ENCODE peak calls at places on chromosomes 2 and 18, in five cellular contexts. G is stimulated activated CD4-positive, alpha-beta T cell treated with anti-CD3 and anti-CD28 coated beads, Interleukin-1b, Interleukin-23, amount 100 ng/mL, for 4 hours; W is AG10803; Q is ELR; I is COR-L47. P is an unnamed sample.

GRCh38 chr2:128490321-128490720 is 171.7 kb upstream of the HS6ST1 start:
- DNase-seq in G (no peak), W (no peak), Q (no peak), I (no peak), P (peak)

GRCh38 chr18:27685807-27686412 is 491.0 kb downstream of the CDH2 start:
- DNase-seq in G (no peak), W (peak), Q (peak), I (peak), P (peak)

GRCh38 chr18:61681065-61681464 is 211.7 kb downstream of the RNF152 start:
- DNase-seq in G (no peak), W (no peak), Q (no peak), I (no peak), P (no peak)

GRCh38 chr2:126614529-126615279 is 41.3 kb upstream of the GYPC start:
- DNase-seq in G (no peak), W (peak), Q (peak), I (no peak), P (no peak)

GRCh38 chr18:13375302-13376255 is 157.0 kb downstream of the LDLRAD4 start:
- DNase-seq in G (peak), W (peak), Q (peak), I (peak), P (peak)

GRCh38 chr2:65374999-65375398 is 57.4 kb downstream of the SPRED2 start:
- DNase-seq in G (no peak), W (no peak), Q (no peak), I (no peak), P (no peak)

GRCh38 chr2:66573412-66573811 is 138.5 kb downstream of the MEIS1 start:
- DNase-seq in G (no peak), W (no peak), Q (no peak), I (peak), P (no peak)

GRCh38 chr18:67359868-67360838 is 156.4 kb downstream of the DSEL start:
- DNase-seq in G (peak), W (peak), Q (peak), I (no peak), P (peak)

GRCh38 chr18:48800479-48800876 is 150.3 kb downstream of the SMAD7 start:
- DNase-seq in G (no peak), W (no peak), Q (no peak), I (no peak), P (peak)

GRCh38 chr2:4354678-4355077 is 651.3 kb downstream of the DCDC2C start:
- DNase-seq in G (no peak), W (no peak), Q (no peak), I (no peak), P (no peak)

GRCh38 chr2:107932986-107933385 is 53.3 kb upstream of the SLC5A7 start:
- DNase-seq in G (no peak), W (peak), Q (peak), I (peak), P (no peak)

GRCh38 chr18:57859314-57859713 is 56.2 kb upstream of the ATP8B1 start:
- DNase-seq in G (no peak), W (no peak), Q (peak), I (peak), P (no peak)

GRCh38 chr2:182463760-182464159 is 36.9 kb upstream of the PDE1A start:
- DNase-seq in G (no peak), W (no peak), Q (no peak), I (no peak), P (peak)

GRCh38 chr2:86480105-86480504 is 38.9 kb downstream of the KDM3A start:
- DNase-seq in G (no peak), W (peak), Q (no peak), I (no peak), P (no peak)

GRCh38 chr18:13414542-13414941 is 196.0 kb downstream of the LDLRAD4 start:
- DNase-seq in G (no peak), W (no peak), Q (no peak), I (peak), P (peak)

GRCh38 chr2:42133771-42134195 is 35.4 kb upstream of the EML4 start:
- DNase-seq in G (no peak), W (no peak), Q (no peak), I (no peak), P (no peak)

GRCh38 chr2:30747206-30747605 is 60.0 kb downstream of the CAPN13 start:
- DNase-seq in G (no peak), W (no peak), Q (no peak), I (no peak), P (peak)

GRCh38 chr2:231673348-231673770 is 35.0 kb upstream of the PTMA start:
- DNase-seq in G (no peak), W (peak), Q (peak), I (peak), P (peak)

GRCh38 chr2:217077841-217078407 is 218.1 kb upstream of the TNP1 start:
- DNase-seq in G (no peak), W (peak), Q (peak), I (no peak), P (no peak)

GRCh38 chr2:148670773-148671172 is 26.2 kb downstream of the EPC2 start:
- DNase-seq in G (no peak), W (no peak), Q (peak), I (no peak), P (no peak)

GRCh38 chr2:96929245-96929925 is 57.0 kb downstream of the FAM178B start:
- DNase-seq in G (no peak), W (no peak), Q (no peak), I (no peak), P (no peak)

GRCh38 chr2:161076936-161077335 is 83.3 kb upstream of the TANK start:
- DNase-seq in G (no peak), W (no peak), Q (no peak), I (no peak), P (no peak)

GRCh38 chr2:55115795-55116597 is 65.7 kb upstream of the RTN4 start:
- DNase-seq in G (no peak), W (peak), Q (peak), I (no peak), P (no peak)

GRCh38 chr18:80157708-80158343 is 48.8 kb downstream of the ADNP2 start:
- DNase-seq in G (peak), W (peak), Q (peak), I (peak), P (peak)

GRCh38 chr18:73509460-73509859 is 638.2 kb downstream of the FBXO15 start:
- DNase-seq in G (no peak), W (peak), Q (peak), I (no peak), P (no peak)

GRCh38 chr2:21220930-21221329 is 97.2 kb downstream of the TDRD15 start:
- DNase-seq in G (no peak), W (no peak), Q (no peak), I (no peak), P (no peak)

GRCh38 chr2:45765847-45766254 is 114.4 kb downstream of the PRKCE start:
- DNase-seq in G (no peak), W (no peak), Q (no peak), I (no peak), P (no peak)

GRCh38 chr2:230714122-230714453 is 1.4 kb downstream of the CAB39 start:
- DNase-seq in G (peak), W (peak), Q (peak), I (no peak), P (peak)

GRCh38 chr2:219418155-219418569 is at the start of gene DES:
- DNase-seq in G (no peak), W (no peak), Q (no peak), I (no peak), P (peak)

GRCh38 chr2:43657241-43657640 is 19.0 kb downstream of the C1GALT1C1L start:
- DNase-seq in G (no peak), W (no peak), Q (no peak), I (no peak), P (no peak)

GRCh38 chr2:109126501-109126860 is 2.5 kb upstream of the SH3RF3 start:
- DNase-seq in G (no peak), W (peak), Q (peak), I (no peak), P (peak)

GRCh38 chr2:12453731-12454130 is 263.0 kb upstream of the TRIB2 start:
- DNase-seq in G (no peak), W (no peak), Q (no peak), I (no peak), P (no peak)

GRCh38 chr2:89849731-89850130 is 1158.3 kb downstream of the RPIA start:
- DNase-seq in G (no peak), W (no peak), Q (no peak), I (no peak), P (no peak)

GRCh38 chr2:111624401-111625156 is 259.4 kb downstream of the ANAPC1 start:
- DNase-seq in G (no peak), W (peak), Q (peak), I (no peak), P (no peak)

GRCh38 chr2:217808326-217808725 is 194.5 kb downstream of the TNS1 start:
- DNase-seq in G (no peak), W (no peak), Q (no peak), I (no peak), P (peak)

GRCh38 chr2:211035548-211036185 is 479.3 kb downstream of the CPS1 start:
- DNase-seq in G (no peak), W (peak), Q (peak), I (no peak), P (no peak)